ENCODE peak calls at places on chromosome 18, in eight cellular contexts. M, W, R, K, N, A, O and I are unnamed samples.

GRCh38 chr18:76422121-76422520 is 72.9 kb downstream of the ZNF516 start:
- DNase-seq in W (no peak), R (no peak), N (peak; percentile 38), K (no peak), A (no peak), M (no peak), O (no peak), I (no peak)

GRCh38 chr18:44781890-44782289 is 101.2 kb downstream of the SETBP1 start:
- DNase-seq in K (no peak), W (no peak), A (no peak), N (no peak), R (no peak), M (no peak), O (no peak), I (no peak)

GRCh38 chr18:59833785-59834184 is 66.0 kb upstream of the PMAIP1 start:
- DNase-seq in N (no peak), O (no peak), R (no peak), K (no peak), W (no peak), A (no peak), M (no peak), I (no peak)

GRCh38 chr18:51195086-51195601 is 2.3 kb downstream of the MEX3C start:
- DNase-seq in R (no peak), O (no peak), M (no peak), K (no peak), A (no peak), W (no peak), N (no peak), I (no peak)

GRCh38 chr18:63888473-63889190 is 1.1 kb downstream of the SERPINB2 start:
- DNase-seq in N (no peak), W (no peak), R (no peak), A (no peak), K (no peak), M (no peak), O (no peak), I (no peak)

GRCh38 chr18:74598350-74599001 is 806 bp downstream of the ZNF407 start:
- DNase-seq in W (peak; percentile 27), M (peak; percentile 55), O (peak; percentile 28), A (peak; percentile 31), K (peak; percentile 37), R (peak; percentile 49), N (peak; percentile 77), I (peak; percentile 58)

GRCh38 chr18:75624836-75625235 is 197.3 kb upstream of the SMIM21 start:
- DNase-seq in M (no peak), K (no peak), A (no peak), R (no peak), O (no peak), N (no peak), W (no peak), I (no peak)

GRCh38 chr18:47411159-47411558 is 159.7 kb upstream of the SKOR2 start:
- DNase-seq in A (no peak), M (no peak), W (no peak), K (no peak), N (no peak), O (no peak), R (no peak), I (no peak)

GRCh38 chr18:79586436-79587297 is 92.9 kb upstream of the CTDP1 start:
- DNase-seq in M (peak; percentile 27), W (no peak), K (no peak), O (peak; percentile 10), N (peak; percentile 39), A (no peak), R (peak; percentile 26), I (peak; percentile 5)

GRCh38 chr18:46917808-46918600 is 602 bp downstream of the KATNAL2 start:
- DNase-seq in O (peak; percentile 16), N (peak; percentile 49), W (no peak), A (no peak), R (peak; percentile 46), K (no peak), M (peak; percentile 78), I (peak; percentile 25)

GRCh38 chr18:58552057-58552461 is 76.8 kb downstream of the ALPK2 start:
- DNase-seq in W (no peak), M (no peak), N (no peak), O (no peak), R (no peak), A (no peak), K (no peak), I (no peak)

GRCh38 chr18:64929026-64929425 is 780.1 kb upstream of the LINC00305 start:
- DNase-seq in A (no peak), K (no peak), N (no peak), R (no peak), O (no peak), W (no peak), M (no peak), I (no peak)

GRCh38 chr18:78632111-78632541 is 347.5 kb upstream of the SALL3 start:
- DNase-seq in W (no peak), M (no peak), A (no peak), K (no peak), N (no peak), O (no peak), R (no peak), I (no peak)

GRCh38 chr18:33201509-33201926 is 239.0 kb downstream of the CCDC178 start:
- DNase-seq in W (no peak), R (no peak), O (no peak), A (no peak), M (peak; percentile 9), N (no peak), K (no peak), I (peak; percentile 32)

GRCh38 chr18:62644773-62645172 is 70.6 kb upstream of the PHLPP1 start:
- DNase-seq in A (no peak), O (no peak), K (no peak), R (no peak), N (no peak), M (no peak), W (no peak), I (no peak)

GRCh38 chr18:25038261-25038660 is 313.7 kb downstream of the ZNF521 start:
- DNase-seq in A (no peak), K (no peak), W (no peak), O (no peak), N (no peak), R (no peak), M (no peak), I (no peak)

GRCh38 chr18:62741118-62741566 is 25.8 kb downstream of the PHLPP1 start:
- DNase-seq in R (no peak), O (no peak), W (peak; percentile 91), M (peak; percentile 70), K (no peak), N (peak; percentile 73), A (peak; percentile 44), I (peak; percentile 33)

GRCh38 chr18:46174317-46175039 is 70.3 kb downstream of the HAUS1 start:
- DNase-seq in K (peak; percentile 31), M (peak; percentile 51), A (no peak), R (peak; percentile 44), W (no peak), N (peak; percentile 54), O (peak; percentile 10), I (peak; percentile 34)

GRCh38 chr18:25621144-25621543 is 269.2 kb upstream of the ZNF521 start:
- DNase-seq in M (no peak), R (no peak), W (no peak), K (no peak), N (no peak), A (no peak), O (no peak), I (no peak)

GRCh38 chr18:21996261-21996892 is 173.0 kb upstream of the GATA6 start:
- DNase-seq in M (no peak), N (peak; percentile 86), W (no peak), A (no peak), K (peak; percentile 78), O (no peak), R (peak; percentile 45), I (peak; percentile 60)

GRCh38 chr18:68233043-68233442 is 481.9 kb downstream of the TMX3 start:
- DNase-seq in K (no peak), M (no peak), A (no peak), O (no peak), N (no peak), W (no peak), R (no peak), I (no peak)

GRCh38 chr18:21117385-21118135 is 5.9 kb upstream of the ROCK1 start:
- DNase-seq in O (no peak), W (no peak), A (no peak), N (no peak), M (peak; percentile 7), K (no peak), R (no peak), I (no peak)

GRCh38 chr18:9638886-9639285 is 24.5 kb upstream of the PPP4R1 start:
- DNase-seq in O (no peak), R (no peak), K (no peak), N (no peak), W (no peak), A (no peak), M (no peak), I (no peak)

GRCh38 chr18:9642799-9643445 is 28.6 kb upstream of the PPP4R1 start:
- DNase-seq in O (no peak), A (no peak), M (no peak), R (no peak), W (no peak), N (no peak), K (no peak), I (no peak)

GRCh38 chr18:9631814-9632496 is 17.6 kb upstream of the PPP4R1 start:
- DNase-seq in K (no peak), N (no peak), O (no peak), A (peak; percentile 62), W (peak; percentile 73), R (no peak), M (no peak), I (no peak)

GRCh38 chr18:9634856-9635255 is 20.5 kb upstream of the PPP4R1 start:
- DNase-seq in O (no peak), K (no peak), A (no peak), M (no peak), R (no peak), N (no peak), W (no peak), I (no peak)

GRCh38 chr18:9637036-9637767 is 22.8 kb upstream of the PPP4R1 start:
- DNase-seq in R (no peak), N (no peak), K (no peak), W (no peak), M (no peak), O (no peak), A (no peak), I (no peak)
- H3K4me3 ChIP-seq in R (no peak overlapping the region), N (no peak overlapping the region), K (no peak overlapping the region), W (no peak overlapping the region), M (no peak overlapping the region), O (no peak overlapping the region), A (no peak overlapping the region), I (no peak overlapping the region)

GRCh38 chr18:55988537-55988936 is 400.5 kb upstream of the TCF4 start:
- DNase-seq in W (no peak), A (no peak), K (no peak), N (no peak), R (peak; percentile 36), M (no peak), O (no peak), I (no peak)
- H3K27ac ChIP-seq in W (no peak overlapping the region), A (no peak overlapping the region), K (no peak overlapping the region), N (no peak overlapping the region), R (peak overlapping the region; percentile 11), M (peak overlapping the region; percentile 36), O (no peak overlapping the region), I (no peak overlapping the region)

GRCh38 chr18:35525795-35526475 is 28.2 kb upstream of the INO80C start:
- DNase-seq in K (no peak), O (no peak), A (no peak), R (peak; percentile 47), W (no peak), N (no peak), M (no peak), I (no peak)
- TF ChIP-seq POLR2A in K (no peak), O (no peak), A (no peak), R (no peak), W (no peak), N (no peak), M (no peak), I (no peak)

GRCh38 chr18:36298113-36298701 is 694 bp downstream of the FHOD3 start:
- DNase-seq in O (no peak), W (no peak), M (no peak), A (no peak), R (no peak), K (no peak), N (no peak), I (no peak)
- H3K4me3 ChIP-seq in O (peak overlapping the region; percentile 47), W (peak overlapping the region; percentile 65), M (peak overlapping the region; percentile 26), A (peak overlapping the region; percentile 67), R (peak overlapping the region; percentile 75), K (peak overlapping the region; percentile 84), N (peak overlapping the region; percentile 54), I (peak overlapping the region; percentile 62)